ENCODE peak calls at places on chromosomes 6 and 20, in nine cellular contexts. I is BJ, X is cardiac muscle cell, E is endothelial cell of umbilical vein, Z is prostate gland, W is uterus, P is GM06990, Y is GM23338, Q is left ventricle myocardium inferior. U is an unnamed sample. For H3K27me3, the result is how much of the 10 kb centered on the place peaks cover.

GRCh38 chr6:134535831-134536230 is 217.9 kb upstream of the SGK1 start:
- DNase-seq in X (no peak), P (no peak), Q (no peak), Z (no peak), E (no peak), I (no peak), Y (no peak), W (no peak), U (no peak)

GRCh38 chr6:22082278-22082677 is 214.6 kb downstream of the PRL start:
- DNase-seq in Q (no peak), W (no peak), Y (no peak), I (no peak), Z (peak), E (no peak), P (no peak), X (no peak), U (no peak)

GRCh38 chr6:89458720-89459119 is 25.8 kb downstream of the ANKRD6 start:
- DNase-seq in E (no peak), X (no peak), W (no peak), I (no peak), P (no peak), Z (no peak), Q (no peak), Y (peak), U (no peak)

GRCh38 chr6:140058846-140059245 is 684.4 kb upstream of the CITED2 start:
- DNase-seq in X (no peak), Q (no peak), I (no peak), Y (no peak), W (no peak), P (no peak), E (no peak), Z (no peak), U (no peak)

GRCh38 chr6:167722634-167723309 is 103.9 kb upstream of the AFDN start:
- DNase-seq in Y (no peak), Z (no peak), Q (no peak), X (no peak), P (no peak), E (no peak), I (no peak), W (no peak), U (no peak)

GRCh38 chr6:26594730-26595632 is 1.8 kb upstream of the ABT1 start:
- DNase-seq in X (no peak), E (peak), Q (no peak), W (peak), Z (no peak), P (no peak), Y (peak), I (no peak), U (no peak)

GRCh38 chr6:109628158-109629000 is 62.6 kb downstream of the AK9 start:
- DNase-seq in P (no peak), X (no peak), Z (no peak), I (no peak), Q (no peak), W (no peak), E (no peak), Y (no peak), U (no peak)

GRCh38 chr20:13325033-13325432 is 104.0 kb downstream of the ISM1 start:
- DNase-seq in Z (no peak), X (peak), P (no peak), W (no peak), Y (peak), Q (no peak), E (peak), I (no peak), U (no peak)

GRCh38 chr6:55669133-55669532 is 90.1 kb upstream of the HMGCLL1 start:
- DNase-seq in P (no peak), Z (no peak), E (no peak), I (no peak), W (no peak), X (no peak), Y (no peak), Q (no peak), U (no peak)

GRCh38 chr20:1802385-1803215 is 92.6 kb upstream of the SIRPA start:
- DNase-seq in P (peak), Y (peak), X (peak), Q (peak), E (peak), I (no peak), W (no peak), Z (peak), U (peak)
- TF ChIP-seq CTCF in P (peak), Y (peak), X (peak), Q (peak), E (peak), I (peak), W (peak), Z (peak), U (peak)

DNA sequence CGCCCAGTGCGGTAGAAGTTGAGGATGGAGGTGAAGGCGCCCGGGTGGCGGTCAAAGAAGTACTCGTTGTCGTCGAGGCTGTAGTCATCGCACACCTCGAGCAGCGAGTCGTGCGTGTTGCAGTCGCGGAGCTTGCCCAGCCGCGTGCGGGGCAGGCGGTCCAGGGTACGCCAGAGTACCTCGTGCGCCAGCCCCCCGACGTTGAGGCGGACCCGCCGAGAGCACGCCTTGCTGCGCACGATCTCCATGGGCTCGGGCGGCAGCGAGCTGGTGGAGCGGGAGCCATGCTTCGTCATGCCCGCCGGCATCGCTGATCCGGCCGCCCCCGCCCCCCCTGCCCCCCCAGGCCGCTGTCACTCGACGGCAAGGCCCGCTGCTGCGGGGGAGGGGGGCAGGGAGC is 295 bp downstream of the KCNB1 start:
- DNase-seq in Y (peak), Q (no peak), X (no peak), W (no peak), Z (no peak), E (no peak), I (no peak), P (no peak), U (no peak)
- H3K4me3 ChIP-seq in Y (peak), Q (peak), X (no peak), W (peak), Z (peak), E (no peak), I (no peak), P (no peak), U (no peak)

GRCh38 chr6:10409160-10409765 is 5.6 kb downstream of the TFAP2A start:
- DNase-seq in X (no peak), Z (no peak), Q (no peak), I (no peak), E (no peak), P (no peak), W (no peak), Y (no peak), U (no peak)
- H3K27me3 ChIP-seq in X (half or more), Z (under half), Q (half or more), I (under half), E (half or more), P (under half), W (half or more), Y (half or more), U (half or more)

GRCh38 chr6:169932491-169932890 is 181.1 kb downstream of the ERMARD start:
- DNase-seq in Q (no peak), E (no peak), Z (no peak), I (no peak), X (no peak), Y (no peak), P (no peak), W (no peak), U (no peak)

GRCh38 chr6:169933251-169933821 is 181.9 kb downstream of the ERMARD start:
- DNase-seq in I (no peak), Z (no peak), X (no peak), Q (no peak), Y (no peak), E (no peak), P (no peak), W (no peak), U (peak)

GRCh38 chr6:169931223-169931760 is 179.9 kb downstream of the ERMARD start:
- DNase-seq in Y (no peak), Z (no peak), W (no peak), I (no peak), Q (no peak), P (no peak), E (no peak), X (no peak), U (no peak)

GRCh38 chr6:169933839-169934698 is 182.6 kb downstream of the ERMARD start:
- DNase-seq in Q (peak), E (peak), X (no peak), W (peak), Z (peak), P (no peak), Y (no peak), I (no peak), U (peak)

DNA sequence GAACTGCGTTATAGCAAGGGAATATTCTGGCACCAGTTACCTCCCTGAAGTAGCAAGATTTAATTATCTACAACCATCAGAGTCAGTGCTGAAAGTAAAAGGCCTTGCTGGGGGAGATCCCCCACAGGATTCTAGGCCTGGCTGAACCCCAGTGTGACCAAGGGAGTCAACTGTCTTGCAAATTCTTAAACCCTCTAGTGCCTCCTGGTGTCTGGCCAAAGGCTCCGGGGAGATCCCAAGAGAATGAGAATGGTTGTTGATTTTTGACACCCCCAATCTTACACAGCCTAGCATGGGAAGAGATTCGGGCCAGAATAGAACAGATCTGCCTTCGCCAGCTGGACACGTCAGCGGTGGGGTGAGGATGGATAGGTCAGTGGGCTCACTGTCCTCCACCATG is 179.4 kb downstream of the ERMARD start:
- DNase-seq in E (no peak), I (no peak), P (no peak), Q (no peak), X (no peak), Y (peak), Z (no peak), W (no peak), U (no peak)
- TF ChIP-seq CTCF in E (peak), I (no peak), P (no peak), Q (peak), X (no peak), Y (peak), Z (no peak), W (no peak), U (no peak)